ENCODE peak calls at places on chromosomes 6 and 20, in four cellular contexts. N, K, J and F are unnamed samples.

GRCh38 chr6:10749734-10750133 is 2.1 kb downstream of the TMEM14B start:
- DNase-seq in N (no peak), J (no peak), K (no peak), F (no peak)

GRCh38 chr6:32952817-32953739 is at the start of gene HLA-DMA:
- DNase-seq in K (peak), N (peak), J (peak), F (peak)

GRCh38 chr20:13525225-13525940 is 113.3 kb downstream of the TASP1 start:
- DNase-seq in J (peak), N (peak), K (peak), F (peak)

GRCh38 chr6:124970243-124970642 is 8.0 kb downstream of the RNF217 start:
- DNase-seq in K (peak), N (peak), J (peak), F (peak)

GRCh38 chr6:32298632-32299336 is 72.9 kb downstream of the TSBP1 start:
- DNase-seq in J (peak), K (peak), N (peak), F (peak)

GRCh38 chr6:167786859-167787675 is 39.6 kb upstream of the AFDN start:
- DNase-seq in J (no peak), K (no peak), N (no peak), F (no peak)

GRCh38 chr20:63433756-63434531 is 38.5 kb downstream of the KCNQ2 start:
- DNase-seq in N (no peak), J (no peak), K (no peak), F (no peak)

GRCh38 chr6:17450825-17451224 is 57.4 kb downstream of the CAP2 start:
- DNase-seq in N (no peak), K (no peak), J (no peak), F (no peak)

GRCh38 chr6:53734473-53735299 is 60.1 kb upstream of the LRRC1 start:
- DNase-seq in K (peak), N (peak), J (peak), F (peak)

GRCh38 chr6:15073344-15073789 is 172.5 kb upstream of the JARID2 start:
- DNase-seq in K (no peak), J (peak), N (no peak), F (no peak)

GRCh38 chr6:40988634-40989033 is 50.4 kb downstream of the UNC5CL start:
- DNase-seq in J (no peak), N (no peak), K (no peak), F (no peak)

GRCh38 chr6:37366910-37367309 is 13.1 kb downstream of the RNF8 start:
- DNase-seq in J (no peak), N (no peak), K (no peak), F (no peak)

GRCh38 chr6:141105481-141105880 is 1027.2 kb upstream of the GJE1 start:
- DNase-seq in J (peak), K (peak), N (peak), F (peak)

GRCh38 chr6:43093361-43094289 is 17.5 kb downstream of the PTK7 start:
- DNase-seq in J (peak), N (peak), K (peak), F (peak)

GRCh38 chr6:159106627-159107241 is 61.9 kb upstream of the TAGAP start:
- DNase-seq in N (peak), J (peak), K (peak), F (peak)

GRCh38 chr6:117448011-117448410 is 22.3 kb upstream of the ROS1 start:
- DNase-seq in N (no peak), J (no peak), K (peak), F (peak)

GRCh38 chr6:36290668-36291620 is 21.1 kb downstream of the PNPLA1 start:
- DNase-seq in K (peak), J (no peak), N (peak), F (peak)

GRCh38 chr6:19301980-19302379 is 535.2 kb upstream of the ID4 start:
- DNase-seq in N (peak), K (peak), J (peak), F (peak)

GRCh38 chr6:87391334-87391733 is 16.4 kb upstream of the CFAP206 start:
- DNase-seq in N (peak), K (peak), J (peak), F (peak)

GRCh38 chr6:170052991-170053821 is 237.7 kb downstream of the DLL1 start:
- DNase-seq in J (no peak), N (no peak), K (no peak), F (no peak)

GRCh38 chr6:35170166-35170565 is 29.0 kb upstream of the TCP11 start:
- DNase-seq in J (peak), N (no peak), K (peak), F (peak)

GRCh38 chr20:21739161-21739560 is 33.7 kb downstream of the PAX1 start:
- DNase-seq in N (no peak), J (no peak), K (no peak), F (no peak)

GRCh38 chr6:34027445-34027936 is 118.4 kb downstream of the GRM4 start:
- DNase-seq in J (peak), N (peak), K (peak), F (peak)

GRCh38 chr6:148887181-148887580 is 140.4 kb downstream of the UST start:
- DNase-seq in K (peak), J (no peak), N (peak), F (peak)

GRCh38 chr6:44176935-44177509 is 18.4 kb downstream of the CAPN11 start:
- DNase-seq in N (no peak), J (no peak), K (no peak), F (no peak)

GRCh38 chr20:57022306-57022705 is 244.1 kb downstream of the BMP7 start:
- DNase-seq in K (no peak), N (no peak), J (no peak), F (no peak)
- TF ChIP-seq CTCF in K (no peak), N (no peak), J (no peak), F (no peak)

GRCh38 chr6:4908062-4908461 is 95.8 kb downstream of the RPP40 start:
- DNase-seq in J (no peak), N (no peak), K (no peak), F (no peak)
- H3K4me3 ChIP-seq in J (no peak), N (no peak), K (no peak), F (no peak)

DNA sequence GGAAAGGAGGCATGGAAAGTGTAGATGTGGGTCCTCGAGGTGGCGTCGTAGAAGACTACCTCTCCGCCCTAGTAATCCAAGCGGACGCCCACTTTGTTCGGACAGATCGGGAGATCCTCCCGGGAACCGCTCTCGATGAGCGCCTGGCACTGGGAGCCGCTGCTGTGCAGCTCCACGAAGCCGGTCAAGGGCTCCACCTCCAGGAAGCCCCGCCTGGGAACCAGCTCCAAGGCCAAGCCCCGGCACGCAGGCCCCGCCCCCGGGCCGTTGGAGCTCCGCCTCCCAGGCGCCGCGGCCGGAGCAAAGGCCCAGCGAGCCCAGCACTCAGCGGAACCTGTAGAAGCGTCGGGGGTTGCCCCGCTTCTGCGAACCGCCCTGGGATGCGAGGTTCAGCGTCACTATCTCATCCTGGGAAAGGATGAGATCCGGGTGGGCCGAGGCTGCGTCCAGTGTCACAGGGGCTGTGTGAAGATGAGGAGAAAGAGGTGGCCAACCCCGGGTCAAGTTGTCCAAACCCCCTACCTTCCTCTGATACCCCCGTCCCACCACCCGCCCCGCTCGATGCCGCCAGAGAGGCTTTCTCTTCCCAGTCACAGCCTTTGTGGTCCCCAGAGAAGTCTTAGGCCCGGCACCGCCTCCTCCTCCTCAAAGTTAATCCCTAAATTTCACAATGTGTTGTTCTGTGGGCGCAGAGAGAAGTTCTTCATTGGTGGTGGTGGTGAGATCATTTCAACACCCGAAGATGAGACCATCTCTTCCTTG is 10.8 kb downstream of the TRIM31 start:
- DNase-seq in N (peak), J (peak), K (peak), F (peak)
- TF ChIP-seq CTCF in N (peak), J (peak), K (peak), F (no peak)

DNA sequence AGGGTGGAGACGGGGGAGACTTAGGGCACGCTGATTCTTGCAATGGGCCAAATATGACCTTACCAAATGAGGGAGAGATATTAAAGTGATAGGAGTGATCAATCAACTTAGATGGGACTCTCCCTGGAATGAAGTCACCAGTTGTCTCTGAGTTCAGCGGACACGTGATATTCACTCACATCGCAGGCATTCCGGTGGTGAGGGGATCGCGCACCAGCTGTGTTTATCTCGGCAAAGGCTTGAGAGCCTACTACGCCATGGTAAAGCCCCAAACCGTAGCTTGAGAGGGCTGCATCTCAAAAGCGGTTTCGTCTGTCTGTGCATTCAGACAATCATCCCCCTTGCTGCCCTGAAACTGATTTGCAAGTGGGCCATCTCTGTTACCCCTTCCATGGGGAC is 5.5 kb downstream of the BMP7 start:
- DNase-seq in N (no peak), K (no peak), J (peak), F (no peak)
- H3K4me3 ChIP-seq in N (no peak), K (no peak), J (no peak), F (no peak)

GRCh38 chr20:37927410-37928048 is 24.6 kb downstream of the VSTM2L start:
- DNase-seq in N (no peak), K (no peak), J (no peak), F (no peak)
- TF ChIP-seq CTCF in N (no peak), K (no peak), J (no peak), F (no peak)

GRCh38 chr6:97052152-97052787 is 127.7 kb downstream of the KLHL32 start:
- DNase-seq in J (no peak), K (no peak), N (no peak), F (no peak)

GRCh38 chr6:97048771-97049170 is 124.2 kb downstream of the KLHL32 start:
- DNase-seq in K (no peak), J (no peak), N (no peak), F (no peak)

GRCh38 chr6:97049254-97050004 is 124.9 kb downstream of the KLHL32 start:
- DNase-seq in J (no peak), K (no peak), N (no peak), F (peak)

GRCh38 chr6:97047473-97048201 is 123.1 kb downstream of the KLHL32 start:
- DNase-seq in J (no peak), N (no peak), K (no peak), F (no peak)
- H3K4me3 ChIP-seq in J (no peak), N (no peak), K (no peak), F (no peak)

GRCh38 chr20:54061106-54061881 is 9.1 kb downstream of the BCAS1 start:
- DNase-seq in J (peak), N (peak), K (peak), F (peak)

GRCh38 chr20:54059691-54060364 is 10.6 kb downstream of the BCAS1 start:
- DNase-seq in N (no peak), K (no peak), J (no peak), F (no peak)

GRCh38 chr20:54058420-54059139 is 11.8 kb downstream of the BCAS1 start:
- DNase-seq in K (no peak), J (no peak), N (no peak), F (no peak)

GRCh38 chr20:54054516-54054915 is 15.9 kb downstream of the BCAS1 start:
- DNase-seq in K (no peak), N (no peak), J (no peak), F (no peak)

GRCh38 chr20:54056762-54057639 is 13.4 kb downstream of the BCAS1 start:
- DNase-seq in K (no peak), J (no peak), N (no peak), F (no peak)
- TF ChIP-seq CTCF in K (peak), J (no peak), N (no peak), F (no peak)